ENCODE peak calls at places on chromosomes 5 and 9, in nine cellular contexts. J, F, K, C, Y, W, Z, A and N are unnamed samples.

GRCh38 chr9:94084314-94084713 is at the start of gene PTPDC1:
- DNase-seq in J (peak; percentile 72), F (no peak), K (no peak), C (no peak), Y (no peak), W (no peak), Z (no peak), A (peak; percentile 76), N (no peak)

GRCh38 chr5:109567374-109568044 is 122.2 kb upstream of the MAN2A1 start:
- DNase-seq in J (no peak), F (no peak), K (no peak), C (no peak), Y (no peak), W (no peak), Z (no peak), A (peak; percentile 10), N (no peak)

GRCh38 chr9:117073539-117074336 is 341.1 kb downstream of the ASTN2 start:
- DNase-seq in J (no peak), F (no peak), K (no peak), C (no peak), Y (no peak), W (no peak), Z (no peak), A (no peak), N (no peak)

GRCh38 chr9:87214991-87215390 is 267.7 kb upstream of the GAS1 start:
- DNase-seq in J (no peak), F (no peak), K (no peak), C (no peak), Y (no peak), W (no peak), Z (no peak), A (no peak), N (no peak)

GRCh38 chr9:87766697-87767096 is 40.8 kb downstream of the CTSL start:
- DNase-seq in J (no peak), F (no peak), K (no peak), C (no peak), Y (no peak), W (no peak), Z (no peak), A (no peak), N (no peak)

GRCh38 chr9:125685167-125685566 is 21.8 kb downstream of the MAPKAP1 start:
- DNase-seq in J (no peak), F (no peak), K (no peak), C (no peak), Y (no peak), W (no peak), Z (no peak), A (no peak), N (no peak)

GRCh38 chr5:29796018-29796417 is 1397.5 kb upstream of the CDH6 start:
- DNase-seq in J (no peak), F (no peak), K (no peak), C (no peak), Y (no peak), W (no peak), Z (no peak), A (no peak), N (no peak)

GRCh38 chr9:99437145-99437544 is 215.1 kb downstream of the SEC61B start:
- DNase-seq in J (no peak), F (no peak), K (no peak), C (no peak), Y (peak; percentile 31), W (no peak), Z (no peak), A (no peak), N (no peak)

GRCh38 chr5:180162304-180162661 is 46.7 kb downstream of the RASGEF1C start:
- DNase-seq in J (no peak), F (no peak), K (no peak), C (no peak), Y (no peak), W (no peak), Z (no peak), A (no peak), N (no peak)

GRCh38 chr9:137459601-137460362 is 648 bp upstream of the NSMF start:
- DNase-seq in J (peak; percentile 39), F (peak; percentile 1), K (no peak), C (peak; percentile 64), Y (no peak), W (no peak), Z (peak; percentile 26), A (no peak), N (peak; percentile 72)

GRCh38 chr9:130681769-130682489 is 11.7 kb upstream of the EXOSC2 start:
- DNase-seq in J (no peak), F (no peak), K (no peak), C (no peak), Y (peak; percentile 53), W (no peak), Z (peak; percentile 48), A (no peak), N (no peak)

GRCh38 chr5:36366883-36367282 is 65.2 kb upstream of the RANBP3L start:
- DNase-seq in J (no peak), F (no peak), K (no peak), C (no peak), Y (no peak), W (no peak), Z (no peak), A (peak; percentile 56), N (no peak)

GRCh38 chr5:77773734-77774280 is 2.3 kb downstream of the TBCA start:
- DNase-seq in J (no peak), F (no peak), K (no peak), C (no peak), Y (no peak), W (no peak), Z (no peak), A (no peak), N (no peak)

GRCh38 chr5:151132959-151133358 is 24.6 kb downstream of the ANXA6 start:
- DNase-seq in J (no peak), F (no peak), K (no peak), C (no peak), Y (no peak), W (no peak), Z (no peak), A (no peak), N (no peak)

GRCh38 chr5:127870914-127871313 is 167.7 kb downstream of the CCDC192 start:
- DNase-seq in J (no peak), F (no peak), K (peak; percentile 77), C (peak; percentile 83), Y (peak; percentile 26), W (peak; percentile 69), Z (no peak), A (peak; percentile 52), N (peak; percentile 84)

GRCh38 chr9:2655411-2655901 is 33.9 kb downstream of the VLDLR start:
- DNase-seq in J (no peak), F (peak; percentile 7), K (no peak), C (no peak), Y (no peak), W (no peak), Z (peak; percentile 54), A (peak; percentile 97), N (no peak)

GRCh38 chr5:177131711-177132503 is 1.7 kb upstream of the NSD1 start:
- DNase-seq in J (peak; percentile 89), F (no peak), K (peak; percentile 26), C (peak; percentile 71), Y (peak; percentile 46), W (peak; percentile 58), Z (no peak), A (no peak), N (peak; percentile 71)

GRCh38 chr9:116027511-116027910 is 126.1 kb upstream of the PAPPA start:
- DNase-seq in J (no peak), F (no peak), K (no peak), C (no peak), Y (no peak), W (no peak), Z (no peak), A (peak; percentile 80), N (no peak)

GRCh38 chr5:2135833-2136232 is 253.1 kb upstream of the IRX4 start:
- DNase-seq in J (no peak), F (no peak), K (no peak), C (no peak), Y (no peak), W (no peak), Z (no peak), A (no peak), N (peak; percentile 25)

GRCh38 chr5:2133936-2134335 is 251.2 kb upstream of the IRX4 start:
- DNase-seq in J (no peak), F (no peak), K (no peak), C (no peak), Y (no peak), W (no peak), Z (no peak), A (no peak), N (no peak)

GRCh38 chr5:2136728-2137333 is 254.1 kb upstream of the IRX4 start:
- DNase-seq in J (peak; percentile 78), F (no peak), K (no peak), C (no peak), Y (no peak), W (no peak), Z (no peak), A (no peak), N (peak; percentile 48)

GRCh38 chr5:2134543-2135299 is 252.0 kb upstream of the IRX4 start:
- DNase-seq in J (no peak), F (no peak), K (no peak), C (no peak), Y (no peak), W (no peak), Z (no peak), A (no peak), N (peak; percentile 40)

DNA sequence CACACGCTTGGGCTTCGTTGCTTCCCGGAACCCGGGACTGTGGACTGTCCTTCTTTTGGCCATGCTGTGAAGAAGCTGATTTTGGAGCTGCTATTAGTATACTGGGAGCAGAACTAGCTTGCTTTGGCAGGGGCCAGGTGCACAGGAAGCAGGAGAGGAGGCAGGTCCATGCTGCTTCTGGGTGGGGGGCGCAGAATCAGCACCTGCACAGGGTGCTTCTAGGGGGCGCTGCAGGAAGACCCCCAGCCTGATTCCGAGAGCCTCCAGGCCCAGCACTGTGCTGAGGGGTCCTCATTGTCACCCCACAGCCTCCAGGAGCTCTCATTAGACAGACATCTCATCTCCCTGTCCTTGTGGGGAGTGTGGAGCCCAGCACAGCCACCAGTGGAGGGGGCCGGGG is 252.6 kb upstream of the IRX4 start:
- DNase-seq in J (no peak), F (no peak), K (no peak), C (no peak), Y (no peak), W (no peak), Z (no peak), A (no peak), N (peak; percentile 39)
- H3K9me3 ChIP-seq in J (no peaks in the 10 kb centered on the region), F (no peaks in the 10 kb centered on the region), K (no peaks in the 10 kb centered on the region), C (no peaks in the 10 kb centered on the region), Y (no peaks in the 10 kb centered on the region), W (no peaks in the 10 kb centered on the region), Z (no peaks in the 10 kb centered on the region), A (no peaks in the 10 kb centered on the region), N (no peaks in the 10 kb centered on the region)

GRCh38 chr9:4739587-4740372 is 1.2 kb downstream of the AK3 start:
- DNase-seq in J (peak; percentile 47), F (no peak), K (no peak), C (no peak), Y (no peak), W (no peak), Z (no peak), A (peak; percentile 23), N (no peak)
- H3K27ac ChIP-seq in J (peak overlapping the region; percentile 97), F (peak overlapping the region; percentile 79), K (peak overlapping the region; percentile 95), C (peak overlapping the region; percentile 96), Y (peak overlapping the region; percentile 95), W (peak overlapping the region; percentile 86), Z (peak overlapping the region; percentile 78), A (peak overlapping the region; percentile 90), N (peak overlapping the region; percentile 95)

GRCh38 chr5:18653216-18653752 is 1019.0 kb downstream of the TAF11L14 start:
- DNase-seq in J (no peak), F (no peak), K (no peak), C (no peak), Y (no peak), W (no peak), Z (no peak), A (no peak), N (no peak)
- H3K9me3 ChIP-seq in J (no peaks in the 10 kb centered on the region), F (no peaks in the 10 kb centered on the region), K (peaks cover 20% of the 10 kb centered on the region), C (no peaks in the 10 kb centered on the region), Y (no peaks in the 10 kb centered on the region), W (no peaks in the 10 kb centered on the region), Z (no peaks in the 10 kb centered on the region), A (no peaks in the 10 kb centered on the region), N (peaks cover 4% of the 10 kb centered on the region)

GRCh38 chr5:113749334-113749733 is 235.8 kb downstream of the YTHDC2 start:
- DNase-seq in J (no peak), F (no peak), K (no peak), C (no peak), Y (no peak), W (no peak), Z (no peak), A (no peak), N (no peak)
- H3K27ac ChIP-seq in J (no peak overlapping the region), F (no peak overlapping the region), K (no peak overlapping the region), C (no peak overlapping the region), Y (no peak overlapping the region), W (no peak overlapping the region), Z (no peak overlapping the region), A (no peak overlapping the region), N (no peak overlapping the region)